ENCODE peak calls at places on chromosomes 7 and 10, in nine cellular contexts. D, N, H, C, Z, K, P, S and G are unnamed samples. For H3K4me1 and H3K36me3, the result is how much of the 10 kb centered on the place peaks cover.

GRCh38 chr7:27102578-27103442 is at the start of gene HOXA2:
- DNase-seq in D (no peak), N (no peak), H (peak), C (no peak), Z (peak), K (no peak), P (peak), S (no peak), G (no peak)

GRCh38 chr10:96890172-96890513 is 58.0 kb downstream of the LCOR start:
- DNase-seq in D (no peak), N (no peak), H (no peak), C (no peak), Z (no peak), K (peak), P (no peak), S (no peak), G (no peak)

GRCh38 chr10:59708816-59709471 is 706 bp downstream of the SLC16A9 start:
- DNase-seq in D (peak), N (no peak), H (peak), C (no peak), Z (peak), K (peak), P (peak), S (peak), G (no peak)

GRCh38 chr10:11874568-11875182 is 51.5 kb downstream of the PROSER2 start:
- DNase-seq in D (no peak), N (peak), H (peak), C (peak), Z (peak), K (peak), P (no peak), S (peak), G (peak)

GRCh38 chr7:99204078-99204477 is 3.8 kb downstream of the KPNA7 start:
- DNase-seq in D (no peak), N (no peak), H (no peak), C (no peak), Z (no peak), K (no peak), P (no peak), S (no peak), G (no peak)

GRCh38 chr10:125149278-125150047 is 10.9 kb downstream of the CTBP2 start:
- DNase-seq in D (peak), N (no peak), H (peak), C (peak), Z (peak), K (peak), P (peak), S (no peak), G (no peak)

GRCh38 chr7:44278451-44279161 is 46.8 kb downstream of the CAMK2B start:
- DNase-seq in D (no peak), N (no peak), H (no peak), C (no peak), Z (peak), K (no peak), P (peak), S (peak), G (no peak)

GRCh38 chr10:74099836-74100235 is 50.8 kb downstream of the AP3M1 start:
- DNase-seq in D (no peak), N (no peak), H (no peak), C (no peak), Z (no peak), K (no peak), P (no peak), S (no peak), G (no peak)

GRCh38 chr7:42151309-42151708 is 85.7 kb downstream of the GLI3 start:
- DNase-seq in D (no peak), N (no peak), H (no peak), C (no peak), Z (no peak), K (peak), P (no peak), S (no peak), G (no peak)

GRCh38 chr7:154960063-154960790 is 42.7 kb downstream of the PAXIP1 start:
- DNase-seq in D (no peak), N (no peak), H (no peak), C (no peak), Z (no peak), K (peak), P (no peak), S (no peak), G (no peak)

GRCh38 chr7:85234746-85235145 is 47.9 kb upstream of the SEMA3D start:
- DNase-seq in D (no peak), N (no peak), H (no peak), C (no peak), Z (no peak), K (no peak), P (no peak), S (no peak), G (no peak)

GRCh38 chr7:129557686-129558481 is 53.6 kb upstream of the NRF1 start:
- DNase-seq in D (no peak), N (no peak), H (no peak), C (no peak), Z (no peak), K (no peak), P (no peak), S (no peak), G (no peak)

GRCh38 chr10:48207853-48208252 is 66.6 kb downstream of the FRMPD2 start:
- DNase-seq in D (no peak), N (no peak), H (no peak), C (no peak), Z (no peak), K (no peak), P (no peak), S (no peak), G (no peak)

GRCh38 chr10:14556285-14556956 is 218.3 kb downstream of the FAM107B start:
- DNase-seq in D (no peak), N (no peak), H (no peak), C (no peak), Z (no peak), K (peak), P (peak), S (no peak), G (no peak)

GRCh38 chr10:112996462-112996861 is 46.4 kb downstream of the TCF7L2 start:
- DNase-seq in D (no peak), N (no peak), H (no peak), C (no peak), Z (no peak), K (no peak), P (no peak), S (no peak), G (no peak)

GRCh38 chr7:99098824-99099498 is 44.9 kb downstream of the SMURF1 start:
- DNase-seq in D (no peak), N (no peak), H (no peak), C (no peak), Z (no peak), K (peak), P (no peak), S (no peak), G (no peak)

GRCh38 chr7:123209786-123210185 is 10.0 kb upstream of the SLC13A1 start:
- DNase-seq in D (no peak), N (no peak), H (peak), C (peak), Z (no peak), K (peak), P (peak), S (peak), G (no peak)

GRCh38 chr7:100077205-100077604 is 4.3 kb downstream of the ZNF3 start:
- DNase-seq in D (no peak), N (no peak), H (peak), C (no peak), Z (no peak), K (no peak), P (peak), S (no peak), G (no peak)

GRCh38 chr10:63520463-63521388 is 475 bp upstream of the REEP3 start:
- DNase-seq in D (peak), N (peak), H (peak), C (peak), Z (peak), K (peak), P (peak), S (peak), G (peak)

GRCh38 chr10:34407227-34407626 is 407.9 kb downstream of the PARD3 start:
- DNase-seq in D (peak), N (no peak), H (no peak), C (no peak), Z (no peak), K (no peak), P (no peak), S (no peak), G (no peak)

GRCh38 chr10:104322416-104322782 is 15.9 kb downstream of the ITPRIP start:
- DNase-seq in D (no peak), N (no peak), H (no peak), C (no peak), Z (peak), K (no peak), P (peak), S (no peak), G (no peak)

GRCh38 chr10:91253300-91253699 is 32.8 kb downstream of the PCGF5 start:
- DNase-seq in D (no peak), N (no peak), H (no peak), C (no peak), Z (no peak), K (no peak), P (no peak), S (no peak), G (no peak)

GRCh38 chr10:61628875-61629513 is 33.7 kb upstream of the CABCOCO1 start:
- DNase-seq in D (no peak), N (no peak), H (no peak), C (no peak), Z (no peak), K (no peak), P (no peak), S (no peak), G (no peak)

GRCh38 chr10:43294241-43294658 is 27.4 kb upstream of the RASGEF1A start:
- DNase-seq in D (no peak), N (peak), H (no peak), C (no peak), Z (no peak), K (no peak), P (no peak), S (no peak), G (no peak)

GRCh38 chr10:4824791-4825310 is 1.2 kb upstream of the AKR1E2 start:
- DNase-seq in D (no peak), N (no peak), H (no peak), C (no peak), Z (no peak), K (no peak), P (no peak), S (no peak), G (no peak)

GRCh38 chr7:96426027-96426426 is 104.1 kb upstream of the SLC25A13 start:
- DNase-seq in D (no peak), N (no peak), H (no peak), C (no peak), Z (no peak), K (no peak), P (no peak), S (no peak), G (no peak)

GRCh38 chr7:51732951-51733350 is 416.3 kb upstream of the COBL start:
- DNase-seq in D (no peak), N (no peak), H (no peak), C (no peak), Z (no peak), K (no peak), P (no peak), S (no peak), G (no peak)

GRCh38 chr10:10332786-10333185 is 684.9 kb upstream of the CELF2 start:
- DNase-seq in D (no peak), N (no peak), H (no peak), C (no peak), Z (no peak), K (no peak), P (no peak), S (no peak), G (no peak)

GRCh38 chr10:73941300-73941699 is 30.4 kb downstream of the PLAU start:
- DNase-seq in D (no peak), N (no peak), H (no peak), C (no peak), Z (no peak), K (no peak), P (no peak), S (no peak), G (no peak)

GRCh38 chr10:33643042-33643441 is 308.6 kb upstream of the NRP1 start:
- DNase-seq in D (no peak), N (no peak), H (no peak), C (no peak), Z (no peak), K (no peak), P (no peak), S (no peak), G (no peak)

GRCh38 chr10:33609546-33609945 is 275.1 kb upstream of the NRP1 start:
- DNase-seq in D (no peak), N (no peak), H (no peak), C (no peak), Z (no peak), K (no peak), P (no peak), S (no peak), G (no peak)

GRCh38 chr10:117938104-117938503 is 108.6 kb downstream of the RAB11FIP2 start:
- DNase-seq in D (no peak), N (no peak), H (no peak), C (no peak), Z (no peak), K (no peak), P (no peak), S (no peak), G (no peak)

GRCh38 chr7:127588697-127589482 is 679 bp downstream of the ARF5 start:
- DNase-seq in D (peak), N (no peak), H (peak), C (peak), Z (peak), K (peak), P (peak), S (peak), G (no peak)

GRCh38 chr7:143361552-143362125 is 874 bp downstream of the FAM131B start:
- DNase-seq in D (no peak), N (no peak), H (no peak), C (no peak), Z (peak), K (no peak), P (no peak), S (no peak), G (no peak)

DNA sequence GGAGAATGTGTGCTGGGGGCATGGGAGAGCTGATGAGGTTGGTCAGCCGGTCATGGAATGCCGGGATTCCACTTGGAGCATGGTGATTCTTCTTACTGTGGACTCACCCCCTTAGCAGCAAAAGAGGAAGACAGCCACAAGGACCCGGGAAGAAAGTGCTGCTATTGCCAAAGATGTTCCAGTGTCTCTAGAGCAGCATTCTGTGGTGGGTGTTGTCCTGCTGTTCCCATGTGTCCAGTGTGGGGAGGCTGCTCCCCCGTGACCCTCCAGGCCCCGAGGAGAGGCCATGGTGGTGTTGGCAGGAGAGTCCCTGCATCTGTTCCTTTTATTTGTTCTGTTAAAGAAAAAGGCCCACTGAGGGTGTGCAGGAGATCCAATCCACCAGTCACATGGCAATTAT is 499.4 kb downstream of the RPS24 start:
- DNase-seq in D (no peak), N (no peak), H (no peak), C (no peak), Z (no peak), K (peak), P (no peak), S (no peak), G (no peak)
- H3K27ac ChIP-seq in D (no peak), N (no peak), H (no peak), C (no peak), Z (no peak), K (no peak), P (no peak), S (no peak), G (no peak)

DNA sequence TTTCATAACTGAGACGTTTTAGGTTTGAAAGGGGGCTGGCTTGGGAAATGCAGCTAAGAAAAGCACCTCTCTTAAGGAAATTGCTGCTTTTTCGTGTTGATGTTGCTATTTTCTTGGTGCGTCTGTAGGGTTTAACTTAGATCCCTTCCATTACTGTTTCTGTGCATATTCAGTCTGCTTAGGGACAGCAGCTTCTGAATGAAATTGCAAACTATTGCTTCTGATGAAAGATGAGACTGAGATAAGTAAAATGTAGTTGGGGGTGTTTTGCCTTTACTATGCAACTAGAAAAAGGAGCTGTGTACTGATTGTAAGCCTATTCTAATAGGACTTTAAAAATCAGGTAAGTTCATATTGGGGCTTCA is 769 bp downstream of the HDAC9 start:
- DNase-seq in D (no peak), N (no peak), H (no peak), C (no peak), Z (no peak), K (no peak), P (no peak), S (no peak), G (no peak)
- H3K4me1 ChIP-seq in D (under half), N (under half), H (under half), C (half or more), Z (under half), K (under half), P (under half), S (under half), G (under half)

DNA sequence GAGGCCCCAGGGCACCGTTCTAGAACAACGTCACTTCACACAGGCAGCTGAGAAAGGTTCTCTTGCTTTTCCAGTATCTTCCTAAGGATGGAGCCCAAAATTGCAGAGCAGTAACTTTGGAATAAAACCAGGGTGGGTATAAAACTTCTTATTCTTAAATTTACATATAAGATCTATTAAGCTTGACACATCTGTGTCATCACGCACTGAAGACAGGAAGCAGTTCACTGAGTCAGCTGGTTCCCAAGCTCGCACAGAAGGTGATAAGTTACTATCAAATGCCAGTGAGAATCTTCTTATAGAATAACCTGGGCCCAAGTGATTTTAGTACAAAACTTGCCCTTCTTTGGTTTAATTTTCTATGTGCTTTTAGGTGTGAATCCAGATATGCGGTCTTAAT is 70.2 kb downstream of the RABGEF1 start:
- DNase-seq in D (no peak), N (no peak), H (no peak), C (no peak), Z (no peak), K (no peak), P (no peak), S (no peak), G (no peak)
- H3K36me3 ChIP-seq in D (half or more), N (under half), H (under half), C (half or more), Z (under half), K (under half), P (under half), S (half or more), G (half or more)

GRCh38 chr7:24436131-24436920 is 136.9 kb upstream of the PALS2 start:
- DNase-seq in D (no peak), N (no peak), H (no peak), C (no peak), Z (no peak), K (no peak), P (no peak), S (no peak), G (no peak)
- H3K27ac ChIP-seq in D (no peak), N (no peak), H (no peak), C (no peak), Z (no peak), K (no peak), P (no peak), S (no peak), G (no peak)